ENCODE peak calls at places on chromosomes 11 and 22, in seven cellular contexts. One of them, this sample, is unnamed.

GRCh38 chr11:134047586-134047999 is 21.3 kb upstream of the JAM3 start:
- DNase-seq in esophagus squamous epithelium: no peak
- DNase-seq in transverse colon: peak
- DNase-seq in CD8-positive, alpha-beta T cell: no peak
- DNase-seq in fibroblast of lung: peak
- DNase-seq in uterus: peak
- DNase-seq in coronary artery: peak
- DNase-seq in this sample: no peak

GRCh38 chr22:40363059-40363458 is 7.3 kb upstream of the SGSM3 start:
- DNase-seq in CD8-positive, alpha-beta T cell: no peak
- DNase-seq in fibroblast of lung: no peak
- DNase-seq in uterus: no peak
- DNase-seq in esophagus squamous epithelium: no peak
- DNase-seq in coronary artery: no peak
- DNase-seq in transverse colon: no peak
- DNase-seq in this sample: no peak

GRCh38 chr11:2529636-2530035 is 84.8 kb downstream of the KCNQ1 start:
- DNase-seq in transverse colon: peak
- DNase-seq in fibroblast of lung: no peak
- DNase-seq in CD8-positive, alpha-beta T cell: no peak
- DNase-seq in coronary artery: no peak
- DNase-seq in uterus: peak
- DNase-seq in esophagus squamous epithelium: no peak
- DNase-seq in this sample: no peak

GRCh38 chr11:2830030-2830812 is 55.4 kb downstream of the CDKN1C start:
- DNase-seq in fibroblast of lung: no peak
- DNase-seq in esophagus squamous epithelium: no peak
- DNase-seq in CD8-positive, alpha-beta T cell: no peak
- DNase-seq in transverse colon: no peak
- DNase-seq in coronary artery: no peak
- DNase-seq in uterus: no peak
- DNase-seq in this sample: no peak

GRCh38 chr11:16690061-16690460 is 48.4 kb upstream of the C11orf58 start:
- DNase-seq in esophagus squamous epithelium: no peak
- DNase-seq in transverse colon: no peak
- DNase-seq in uterus: no peak
- DNase-seq in fibroblast of lung: no peak
- DNase-seq in coronary artery: no peak
- DNase-seq in CD8-positive, alpha-beta T cell: no peak
- DNase-seq in this sample: no peak

GRCh38 chr11:33736148-33736809 is at the start of gene CD59:
- DNase-seq in esophagus squamous epithelium: peak
- DNase-seq in coronary artery: peak
- DNase-seq in CD8-positive, alpha-beta T cell: peak
- DNase-seq in uterus: peak
- DNase-seq in transverse colon: peak
- DNase-seq in fibroblast of lung: peak
- DNase-seq in this sample: peak

GRCh38 chr11:124970925-124971324 is 16.9 kb downstream of the CCDC15 start:
- DNase-seq in uterus: no peak
- DNase-seq in coronary artery: no peak
- DNase-seq in fibroblast of lung: peak
- DNase-seq in esophagus squamous epithelium: no peak
- DNase-seq in transverse colon: no peak
- DNase-seq in CD8-positive, alpha-beta T cell: no peak
- DNase-seq in this sample: no peak

GRCh38 chr11:58905716-58906547 is 33.4 kb upstream of the GLYATL1 start:
- DNase-seq in uterus: no peak
- DNase-seq in coronary artery: no peak
- DNase-seq in CD8-positive, alpha-beta T cell: no peak
- DNase-seq in transverse colon: peak
- DNase-seq in fibroblast of lung: peak
- DNase-seq in esophagus squamous epithelium: no peak
- DNase-seq in this sample: peak

GRCh38 chr11:2300936-2301630 is 635 bp downstream of the C11orf21 start:
- DNase-seq in esophagus squamous epithelium: no peak
- DNase-seq in coronary artery: peak
- DNase-seq in transverse colon: no peak
- DNase-seq in uterus: no peak
- DNase-seq in fibroblast of lung: no peak
- DNase-seq in CD8-positive, alpha-beta T cell: no peak
- DNase-seq in this sample: no peak

GRCh38 chr11:61341706-61342105 is 8.7 kb downstream of the TKFC start:
- DNase-seq in fibroblast of lung: no peak
- DNase-seq in CD8-positive, alpha-beta T cell: no peak
- DNase-seq in uterus: no peak
- DNase-seq in transverse colon: no peak
- DNase-seq in coronary artery: peak
- DNase-seq in esophagus squamous epithelium: no peak
- DNase-seq in this sample: no peak

GRCh38 chr11:412641-413119 is 2.1 kb downstream of the SIGIRR start:
- DNase-seq in esophagus squamous epithelium: no peak
- DNase-seq in CD8-positive, alpha-beta T cell: no peak
- DNase-seq in coronary artery: no peak
- DNase-seq in fibroblast of lung: no peak
- DNase-seq in uterus: no peak
- DNase-seq in transverse colon: no peak
- DNase-seq in this sample: no peak

GRCh38 chr22:36811094-36811797 is 5.6 kb downstream of the PVALB start:
- DNase-seq in CD8-positive, alpha-beta T cell: no peak
- DNase-seq in transverse colon: no peak
- DNase-seq in uterus: no peak
- DNase-seq in coronary artery: no peak
- DNase-seq in esophagus squamous epithelium: no peak
- DNase-seq in fibroblast of lung: no peak
- DNase-seq in this sample: no peak

GRCh38 chr11:85483861-85484260 is 143.3 kb downstream of the DLG2 start:
- DNase-seq in esophagus squamous epithelium: no peak
- DNase-seq in coronary artery: no peak
- DNase-seq in CD8-positive, alpha-beta T cell: no peak
- DNase-seq in transverse colon: no peak
- DNase-seq in fibroblast of lung: peak
- DNase-seq in uterus: no peak
- DNase-seq in this sample: no peak

GRCh38 chr11:26278354-26278753 is 53.6 kb upstream of the ANO3 start:
- DNase-seq in transverse colon: no peak
- DNase-seq in fibroblast of lung: no peak
- DNase-seq in esophagus squamous epithelium: no peak
- DNase-seq in CD8-positive, alpha-beta T cell: no peak
- DNase-seq in uterus: no peak
- DNase-seq in coronary artery: no peak
- DNase-seq in this sample: no peak

GRCh38 chr22:43878831-43879550 is 12.8 kb downstream of the PNPLA5 start:
- DNase-seq in transverse colon: no peak
- DNase-seq in fibroblast of lung: no peak
- DNase-seq in esophagus squamous epithelium: no peak
- DNase-seq in CD8-positive, alpha-beta T cell: no peak
- DNase-seq in coronary artery: no peak
- DNase-seq in uterus: no peak
- DNase-seq in this sample: no peak

GRCh38 chr22:32444068-32444467 is 20.2 kb downstream of the BPIFC start:
- DNase-seq in uterus: no peak
- DNase-seq in coronary artery: no peak
- DNase-seq in CD8-positive, alpha-beta T cell: no peak
- DNase-seq in transverse colon: peak
- DNase-seq in esophagus squamous epithelium: no peak
- DNase-seq in fibroblast of lung: no peak
- DNase-seq in this sample: no peak

GRCh38 chr11:86671386-86672006 is 920 bp downstream of the ME3 start:
- DNase-seq in coronary artery: peak
- DNase-seq in fibroblast of lung: peak
- DNase-seq in CD8-positive, alpha-beta T cell: no peak
- DNase-seq in uterus: peak
- DNase-seq in transverse colon: peak
- DNase-seq in esophagus squamous epithelium: no peak
- DNase-seq in this sample: no peak

GRCh38 chr11:72216638-72217037 is at the start of gene FOLR2:
- DNase-seq in coronary artery: peak
- DNase-seq in esophagus squamous epithelium: no peak
- DNase-seq in CD8-positive, alpha-beta T cell: no peak
- DNase-seq in fibroblast of lung: no peak
- DNase-seq in transverse colon: no peak
- DNase-seq in uterus: no peak
- DNase-seq in this sample: no peak

GRCh38 chr22:38513063-38513462 is 7.0 kb upstream of the DDX17 start:
- DNase-seq in transverse colon: peak
- DNase-seq in coronary artery: no peak
- DNase-seq in uterus: no peak
- DNase-seq in esophagus squamous epithelium: no peak
- DNase-seq in CD8-positive, alpha-beta T cell: peak
- DNase-seq in fibroblast of lung: no peak
- DNase-seq in this sample: no peak

GRCh38 chr11:61783717-61784505 is 8.5 kb downstream of the TMEM258 start:
- DNase-seq in uterus: no peak
- DNase-seq in CD8-positive, alpha-beta T cell: no peak
- DNase-seq in esophagus squamous epithelium: no peak
- DNase-seq in fibroblast of lung: no peak
- DNase-seq in transverse colon: no peak
- DNase-seq in coronary artery: no peak
- DNase-seq in this sample: peak

GRCh38 chr11:20113147-20113435 is 47.2 kb downstream of the DBX1 start:
- DNase-seq in fibroblast of lung: no peak
- DNase-seq in transverse colon: no peak
- DNase-seq in uterus: no peak
- DNase-seq in CD8-positive, alpha-beta T cell: no peak
- DNase-seq in esophagus squamous epithelium: no peak
- DNase-seq in coronary artery: no peak
- DNase-seq in this sample: peak

GRCh38 chr22:25627271-25627848 is 62.9 kb downstream of the GRK3 start:
- DNase-seq in esophagus squamous epithelium: no peak
- DNase-seq in fibroblast of lung: no peak
- DNase-seq in transverse colon: no peak
- DNase-seq in coronary artery: no peak
- DNase-seq in uterus: no peak
- DNase-seq in CD8-positive, alpha-beta T cell: no peak
- DNase-seq in this sample: no peak
- H3K4me3 ChIP-seq in esophagus squamous epithelium: no peak
- H3K4me3 ChIP-seq in fibroblast of lung: no peak
- H3K4me3 ChIP-seq in transverse colon: no peak
- H3K4me3 ChIP-seq in coronary artery: no peak
- H3K4me3 ChIP-seq in uterus: no peak
- H3K4me3 ChIP-seq in CD8-positive, alpha-beta T cell: no peak
- H3K4me3 ChIP-seq in this sample: no peak

DNA sequence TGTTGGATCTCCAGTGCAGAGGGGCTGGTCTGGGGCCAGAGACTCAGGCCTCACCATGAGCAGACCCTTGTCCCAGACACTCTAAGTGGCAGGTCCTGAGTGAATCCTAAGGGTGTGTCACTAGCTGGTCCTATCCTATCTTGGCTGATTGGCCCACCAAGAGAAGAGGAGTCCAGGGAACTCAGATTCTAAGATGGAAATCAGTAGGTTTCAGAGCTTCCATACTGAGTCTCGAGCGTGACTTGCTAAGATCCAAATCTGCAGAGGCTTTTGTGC is 10.9 kb downstream of the POU2AF1 start:
- DNase-seq in fibroblast of lung: no peak
- DNase-seq in esophagus squamous epithelium: no peak
- DNase-seq in transverse colon: no peak
- DNase-seq in CD8-positive, alpha-beta T cell: no peak
- DNase-seq in coronary artery: no peak
- DNase-seq in uterus: no peak
- DNase-seq in this sample: no peak
- H3K4me3 ChIP-seq in fibroblast of lung: no peak
- H3K4me3 ChIP-seq in esophagus squamous epithelium: no peak
- H3K4me3 ChIP-seq in transverse colon: no peak
- H3K4me3 ChIP-seq in CD8-positive, alpha-beta T cell: no peak
- H3K4me3 ChIP-seq in coronary artery: no peak
- H3K4me3 ChIP-seq in uterus: no peak
- H3K4me3 ChIP-seq in this sample: no peak

GRCh38 chr11:95793111-95793510 is 2.8 kb downstream of the CEP57 start:
- DNase-seq in esophagus squamous epithelium: no peak
- DNase-seq in fibroblast of lung: no peak
- DNase-seq in uterus: no peak
- DNase-seq in CD8-positive, alpha-beta T cell: no peak
- DNase-seq in coronary artery: no peak
- DNase-seq in transverse colon: no peak
- DNase-seq in this sample: no peak

GRCh38 chr11:95790933-95791247 is 592 bp downstream of the CEP57 start:
- DNase-seq in uterus: peak
- DNase-seq in transverse colon: peak
- DNase-seq in CD8-positive, alpha-beta T cell: peak
- DNase-seq in esophagus squamous epithelium: peak
- DNase-seq in fibroblast of lung: peak
- DNase-seq in coronary artery: peak
- DNase-seq in this sample: peak

GRCh38 chr11:95792700-95793099 is 2.4 kb downstream of the CEP57 start:
- DNase-seq in uterus: no peak
- DNase-seq in CD8-positive, alpha-beta T cell: no peak
- DNase-seq in fibroblast of lung: no peak
- DNase-seq in esophagus squamous epithelium: no peak
- DNase-seq in transverse colon: no peak
- DNase-seq in coronary artery: no peak
- DNase-seq in this sample: no peak

GRCh38 chr11:95791385-95792033 is 1.2 kb downstream of the CEP57 start:
- DNase-seq in esophagus squamous epithelium: no peak
- DNase-seq in transverse colon: no peak
- DNase-seq in CD8-positive, alpha-beta T cell: no peak
- DNase-seq in uterus: no peak
- DNase-seq in fibroblast of lung: no peak
- DNase-seq in coronary artery: no peak
- DNase-seq in this sample: no peak

GRCh38 chr11:95792200-95792599 is 1.9 kb downstream of the CEP57 start:
- DNase-seq in esophagus squamous epithelium: no peak
- DNase-seq in uterus: no peak
- DNase-seq in coronary artery: no peak
- DNase-seq in transverse colon: no peak
- DNase-seq in fibroblast of lung: no peak
- DNase-seq in CD8-positive, alpha-beta T cell: no peak
- DNase-seq in this sample: no peak
- H3K4me3 ChIP-seq in esophagus squamous epithelium: no peak
- H3K4me3 ChIP-seq in uterus: no peak
- H3K4me3 ChIP-seq in coronary artery: no peak
- H3K4me3 ChIP-seq in transverse colon: no peak
- H3K4me3 ChIP-seq in fibroblast of lung: no peak
- H3K4me3 ChIP-seq in CD8-positive, alpha-beta T cell: no peak
- H3K4me3 ChIP-seq in this sample: no peak

GRCh38 chr22:30586414-30586813 is 5.3 kb downstream of the PES1 start:
- DNase-seq in esophagus squamous epithelium: no peak
- DNase-seq in coronary artery: no peak
- DNase-seq in uterus: no peak
- DNase-seq in CD8-positive, alpha-beta T cell: no peak
- DNase-seq in fibroblast of lung: no peak
- DNase-seq in transverse colon: no peak
- DNase-seq in this sample: no peak

GRCh38 chr22:30591191-30591587 is 521 bp downstream of the PES1 start:
- DNase-seq in CD8-positive, alpha-beta T cell: no peak
- DNase-seq in transverse colon: no peak
- DNase-seq in coronary artery: no peak
- DNase-seq in esophagus squamous epithelium: no peak
- DNase-seq in fibroblast of lung: peak
- DNase-seq in uterus: no peak
- DNase-seq in this sample: no peak

GRCh38 chr22:30596886-30597285 is 5.2 kb upstream of the PES1 start:
- DNase-seq in coronary artery: no peak
- DNase-seq in transverse colon: no peak
- DNase-seq in uterus: no peak
- DNase-seq in esophagus squamous epithelium: no peak
- DNase-seq in CD8-positive, alpha-beta T cell: no peak
- DNase-seq in fibroblast of lung: no peak
- DNase-seq in this sample: no peak

GRCh38 chr22:30596199-30596598 is 4.5 kb upstream of the PES1 start:
- DNase-seq in transverse colon: no peak
- DNase-seq in uterus: no peak
- DNase-seq in esophagus squamous epithelium: no peak
- DNase-seq in fibroblast of lung: no peak
- DNase-seq in CD8-positive, alpha-beta T cell: no peak
- DNase-seq in coronary artery: no peak
- DNase-seq in this sample: no peak

GRCh38 chr22:30591588-30592359 is at the start of gene PES1:
- DNase-seq in coronary artery: peak
- DNase-seq in uterus: peak
- DNase-seq in esophagus squamous epithelium: peak
- DNase-seq in fibroblast of lung: peak
- DNase-seq in transverse colon: peak
- DNase-seq in CD8-positive, alpha-beta T cell: peak
- DNase-seq in this sample: peak
- H3K4me3 ChIP-seq in coronary artery: peak
- H3K4me3 ChIP-seq in uterus: peak
- H3K4me3 ChIP-seq in esophagus squamous epithelium: peak
- H3K4me3 ChIP-seq in fibroblast of lung: peak
- H3K4me3 ChIP-seq in transverse colon: peak
- H3K4me3 ChIP-seq in CD8-positive, alpha-beta T cell: peak
- H3K4me3 ChIP-seq in this sample: peak

This sample was measured in astrocyte of the cerebellum.